ENCODE peak calls at places on chromosomes 13 and 19, in nine cellular contexts. One of them, this sample, is unnamed.

GRCh38 chr13:99829156-99829555 is 142.4 kb downstream of the ZIC5 start:
- DNase-seq in AG09309: no peak
- DNase-seq in CD8-positive, alpha-beta T cell: no peak
- DNase-seq in substantia nigra: no peak
- DNase-seq in ureter: no peak
- DNase-seq in M059J: no peak
- DNase-seq in coronary artery: no peak
- DNase-seq in A172: no peak
- DNase-seq in SJCRH30: no peak
- DNase-seq in this sample: no peak

GRCh38 chr19:11397089-11397610 is 13.0 kb upstream of the EPOR start:
- DNase-seq in AG09309: no peak
- DNase-seq in CD8-positive, alpha-beta T cell: no peak
- DNase-seq in substantia nigra: no peak
- DNase-seq in ureter: no peak
- DNase-seq in M059J: no peak
- DNase-seq in coronary artery: no peak
- DNase-seq in A172: no peak
- DNase-seq in SJCRH30: no peak
- DNase-seq in this sample: no peak

GRCh38 chr13:77136902-77137420 is 110.0 kb upstream of the FBXL3 start:
- DNase-seq in AG09309: no peak
- DNase-seq in CD8-positive, alpha-beta T cell: no peak
- DNase-seq in substantia nigra: no peak
- DNase-seq in ureter: no peak
- DNase-seq in M059J: peak
- DNase-seq in coronary artery: no peak
- DNase-seq in A172: no peak
- DNase-seq in SJCRH30: no peak
- DNase-seq in this sample: no peak

GRCh38 chr19:30442715-30443114 is 70.5 kb downstream of the ZNF536 start:
- DNase-seq in AG09309: no peak
- DNase-seq in CD8-positive, alpha-beta T cell: no peak
- DNase-seq in substantia nigra: no peak
- DNase-seq in ureter: no peak
- DNase-seq in M059J: no peak
- DNase-seq in coronary artery: no peak
- DNase-seq in A172: no peak
- DNase-seq in SJCRH30: no peak
- DNase-seq in this sample: no peak

GRCh38 chr19:18203408-18203862 is 407 bp downstream of the RAB3A start:
- DNase-seq in AG09309: no peak
- DNase-seq in CD8-positive, alpha-beta T cell: no peak
- DNase-seq in substantia nigra: no peak
- DNase-seq in ureter: no peak
- DNase-seq in M059J: no peak
- DNase-seq in coronary artery: no peak
- DNase-seq in A172: no peak
- DNase-seq in SJCRH30: peak
- DNase-seq in this sample: peak

GRCh38 chr19:50817941-50818858 is 5.4 kb downstream of the KLK1 start:
- DNase-seq in AG09309: no peak
- DNase-seq in CD8-positive, alpha-beta T cell: no peak
- DNase-seq in substantia nigra: no peak
- DNase-seq in ureter: no peak
- DNase-seq in M059J: no peak
- DNase-seq in coronary artery: no peak
- DNase-seq in A172: no peak
- DNase-seq in SJCRH30: no peak
- DNase-seq in this sample: peak

GRCh38 chr19:45355910-45356309 is 14.5 kb downstream of the ERCC2 start:
- DNase-seq in AG09309: no peak
- DNase-seq in CD8-positive, alpha-beta T cell: no peak
- DNase-seq in substantia nigra: no peak
- DNase-seq in ureter: no peak
- DNase-seq in M059J: no peak
- DNase-seq in coronary artery: no peak
- DNase-seq in A172: no peak
- DNase-seq in SJCRH30: no peak
- DNase-seq in this sample: no peak

GRCh38 chr13:113936166-113936565 is 37.7 kb downstream of the C13orf46 start:
- DNase-seq in AG09309: no peak
- DNase-seq in CD8-positive, alpha-beta T cell: no peak
- DNase-seq in substantia nigra: no peak
- DNase-seq in ureter: no peak
- DNase-seq in M059J: no peak
- DNase-seq in coronary artery: no peak
- DNase-seq in A172: no peak
- DNase-seq in SJCRH30: no peak
- DNase-seq in this sample: no peak

GRCh38 chr19:33722456-33723239 is 74.0 kb upstream of the KCTD15 start:
- DNase-seq in AG09309: no peak
- DNase-seq in CD8-positive, alpha-beta T cell: no peak
- DNase-seq in substantia nigra: no peak
- DNase-seq in ureter: no peak
- DNase-seq in M059J: no peak
- DNase-seq in coronary artery: no peak
- DNase-seq in A172: no peak
- DNase-seq in SJCRH30: peak
- DNase-seq in this sample: no peak

GRCh38 chr19:4531562-4532165 is 3.4 kb downstream of the PLIN5 start:
- DNase-seq in AG09309: no peak
- DNase-seq in CD8-positive, alpha-beta T cell: no peak
- DNase-seq in substantia nigra: no peak
- DNase-seq in ureter: no peak
- DNase-seq in M059J: no peak
- DNase-seq in coronary artery: no peak
- DNase-seq in A172: no peak
- DNase-seq in SJCRH30: peak
- DNase-seq in this sample: peak

GRCh38 chr19:15463865-15464371 is 426 bp downstream of the RASAL3 start:
- DNase-seq in AG09309: no peak
- DNase-seq in CD8-positive, alpha-beta T cell: peak
- DNase-seq in substantia nigra: no peak
- DNase-seq in ureter: no peak
- DNase-seq in M059J: no peak
- DNase-seq in coronary artery: no peak
- DNase-seq in A172: no peak
- DNase-seq in SJCRH30: no peak
- DNase-seq in this sample: peak

GRCh38 chr13:113020323-113021080 is 51.5 kb downstream of the MCF2L start:
- DNase-seq in AG09309: no peak
- DNase-seq in CD8-positive, alpha-beta T cell: no peak
- DNase-seq in substantia nigra: no peak
- DNase-seq in ureter: no peak
- DNase-seq in M059J: no peak
- DNase-seq in coronary artery: no peak
- DNase-seq in A172: no peak
- DNase-seq in SJCRH30: no peak
- DNase-seq in this sample: no peak

GRCh38 chr19:46133777-46134231 is 9.3 kb upstream of the IGFL3 start:
- DNase-seq in AG09309: no peak
- DNase-seq in CD8-positive, alpha-beta T cell: no peak
- DNase-seq in substantia nigra: no peak
- DNase-seq in ureter: no peak
- DNase-seq in M059J: peak
- DNase-seq in coronary artery: no peak
- DNase-seq in A172: no peak
- DNase-seq in SJCRH30: no peak
- DNase-seq in this sample: no peak

GRCh38 chr13:67395577-67395976 is 165.4 kb upstream of the PCDH9 start:
- DNase-seq in AG09309: no peak
- DNase-seq in CD8-positive, alpha-beta T cell: no peak
- DNase-seq in substantia nigra: no peak
- DNase-seq in ureter: no peak
- DNase-seq in M059J: no peak
- DNase-seq in coronary artery: no peak
- DNase-seq in A172: no peak
- DNase-seq in SJCRH30: no peak
- DNase-seq in this sample: no peak

GRCh38 chr13:36432106-36432544 is at the start of gene CCNA1:
- DNase-seq in AG09309: no peak
- DNase-seq in CD8-positive, alpha-beta T cell: no peak
- DNase-seq in substantia nigra: no peak
- DNase-seq in ureter: no peak
- DNase-seq in M059J: no peak
- DNase-seq in coronary artery: no peak
- DNase-seq in A172: peak
- DNase-seq in SJCRH30: peak
- DNase-seq in this sample: no peak

GRCh38 chr19:55389386-55390317 is 3.9 kb downstream of the RPL28 start:
- DNase-seq in AG09309: no peak
- DNase-seq in CD8-positive, alpha-beta T cell: no peak
- DNase-seq in substantia nigra: no peak
- DNase-seq in ureter: no peak
- DNase-seq in M059J: no peak
- DNase-seq in coronary artery: no peak
- DNase-seq in A172: no peak
- DNase-seq in SJCRH30: no peak
- DNase-seq in this sample: no peak

GRCh38 chr19:12997967-12998940 is 3.0 kb downstream of the NFIX start:
- DNase-seq in AG09309: no peak
- DNase-seq in CD8-positive, alpha-beta T cell: no peak
- DNase-seq in substantia nigra: no peak
- DNase-seq in ureter: no peak
- DNase-seq in M059J: no peak
- DNase-seq in coronary artery: no peak
- DNase-seq in A172: no peak
- DNase-seq in SJCRH30: no peak
- DNase-seq in this sample: no peak

GRCh38 chr13:106426909-106427308 is 108.6 kb downstream of the EFNB2 start:
- DNase-seq in AG09309: no peak
- DNase-seq in CD8-positive, alpha-beta T cell: no peak
- DNase-seq in substantia nigra: no peak
- DNase-seq in ureter: no peak
- DNase-seq in M059J: no peak
- DNase-seq in coronary artery: no peak
- DNase-seq in A172: no peak
- DNase-seq in SJCRH30: no peak
- DNase-seq in this sample: no peak

GRCh38 chr19:11737964-11738745 is 591 bp downstream of the ZNF823 start:
- DNase-seq in AG09309: no peak
- DNase-seq in CD8-positive, alpha-beta T cell: peak
- DNase-seq in substantia nigra: no peak
- DNase-seq in ureter: peak
- DNase-seq in M059J: peak
- DNase-seq in coronary artery: peak
- DNase-seq in A172: peak
- DNase-seq in SJCRH30: peak
- DNase-seq in this sample: peak

GRCh38 chr19:8209111-8209964 is at the start of gene CERS4:
- DNase-seq in AG09309: no peak
- DNase-seq in CD8-positive, alpha-beta T cell: peak
- DNase-seq in substantia nigra: peak
- DNase-seq in ureter: peak
- DNase-seq in M059J: no peak
- DNase-seq in coronary artery: no peak
- DNase-seq in A172: no peak
- DNase-seq in SJCRH30: peak
- DNase-seq in this sample: peak

GRCh38 chr19:18961767-18962423 is 20.9 kb upstream of the HOMER3 start:
- DNase-seq in AG09309: no peak
- DNase-seq in CD8-positive, alpha-beta T cell: no peak
- DNase-seq in substantia nigra: no peak
- DNase-seq in ureter: no peak
- DNase-seq in M059J: no peak
- DNase-seq in coronary artery: no peak
- DNase-seq in A172: no peak
- DNase-seq in SJCRH30: no peak
- DNase-seq in this sample: no peak